ENCODE peak calls at places on chromosomes 3 and 15, in eight cellular contexts. J, U, E, R, T, K, P and X are unnamed samples.

GRCh38 chr15:57305009-57305408 is 71.3 kb upstream of the CGNL1 start:
- DNase-seq in J (no peak), U (no peak), E (no peak), R (peak; percentile 4), T (no peak), K (no peak), P (no peak), X (no peak)

GRCh38 chr15:49169880-49170597 is at the start of gene GALK2:
- DNase-seq in J (peak; percentile 78), U (peak; percentile 80), E (peak; percentile 64), R (peak; percentile 94), T (peak; percentile 86), K (peak; percentile 75), P (peak; percentile 92), X (peak; percentile 82)

GRCh38 chr15:39397883-39398282 is 183.0 kb upstream of the THBS1 start:
- DNase-seq in J (no peak), U (no peak), E (no peak), R (no peak), T (no peak), K (no peak), P (no peak), X (no peak)

GRCh38 chr15:52021128-52021671 is 2.2 kb downstream of the MAPK6 start:
- DNase-seq in J (peak; percentile 49), U (no peak), E (peak; percentile 86), R (peak; percentile 75), T (peak; percentile 70), K (peak; percentile 54), P (no peak), X (peak; percentile 34)

GRCh38 chr15:97115764-97116075 is 785.2 kb downstream of the NR2F2 start:
- DNase-seq in J (no peak), U (no peak), E (no peak), R (no peak), T (no peak), K (no peak), P (no peak), X (no peak)

GRCh38 chr15:58066042-58066867 is 744 bp upstream of the ALDH1A2 start:
- DNase-seq in J (peak; percentile 81), U (peak; percentile 55), E (peak; percentile 69), R (peak; percentile 71), T (peak; percentile 68), K (peak; percentile 21), P (peak; percentile 92), X (peak; percentile 88)

GRCh38 chr15:100055821-100056220 is 286.0 kb downstream of the ADAMTS17 start:
- DNase-seq in J (no peak), U (no peak), E (no peak), R (no peak), T (no peak), K (no peak), P (no peak), X (no peak)

GRCh38 chr3:110180733-110181132 is 843.4 kb upstream of the DPPA4 start:
- DNase-seq in J (peak; percentile 41), U (no peak), E (no peak), R (peak; percentile 69), T (peak; percentile 18), K (no peak), P (no peak), X (peak; percentile 19)

GRCh38 chr3:120274739-120275167 is 10.3 kb downstream of the GPR156 start:
- DNase-seq in J (no peak), U (no peak), E (no peak), R (peak; percentile 81), T (no peak), K (no peak), P (no peak), X (no peak)

GRCh38 chr3:159898147-159898546 is 90.5 kb upstream of the IL12A start:
- DNase-seq in J (no peak), U (no peak), E (no peak), R (no peak), T (no peak), K (no peak), P (no peak), X (peak; percentile 18)

GRCh38 chr3:36166477-36166876 is 213.8 kb upstream of the STAC start:
- DNase-seq in J (no peak), U (no peak), E (peak; percentile 55), R (no peak), T (no peak), K (peak; percentile 15), P (no peak), X (no peak)

GRCh38 chr3:117868766-117869165 is 1159.2 kb downstream of the TUSC7 start:
- DNase-seq in J (no peak), U (no peak), E (no peak), R (no peak), T (no peak), K (no peak), P (no peak), X (no peak)

GRCh38 chr3:165669502-165669901 is 167.7 kb downstream of the BCHE start:
- DNase-seq in J (no peak), U (no peak), E (no peak), R (no peak), T (no peak), K (no peak), P (no peak), X (no peak)

GRCh38 chr3:100360757-100361496 is 26.4 kb downstream of the NIT2 start:
- DNase-seq in J (no peak), U (no peak), E (no peak), R (no peak), T (no peak), K (no peak), P (no peak), X (no peak)

GRCh38 chr3:178097576-178097975 is 438.7 kb upstream of the KCNMB2 start:
- DNase-seq in J (no peak), U (no peak), E (no peak), R (no peak), T (peak; percentile 61), K (no peak), P (no peak), X (no peak)

GRCh38 chr3:107825556-107825955 is 265.3 kb downstream of the CD47 start:
- DNase-seq in J (no peak), U (no peak), E (no peak), R (no peak), T (no peak), K (no peak), P (no peak), X (no peak)

GRCh38 chr15:59138243-59138642 is 33.3 kb downstream of the CCNB2 start:
- DNase-seq in J (no peak), U (no peak), E (peak; percentile 83), R (no peak), T (no peak), K (peak; percentile 46), P (peak; percentile 87), X (no peak)

GRCh38 chr15:42360535-42361112 is 1.3 kb downstream of the CAPN3 start:
- DNase-seq in J (no peak), U (no peak), E (no peak), R (no peak), T (no peak), K (no peak), P (no peak), X (no peak)
- H3K27ac ChIP-seq in J (no peak overlapping the region), U (no peak overlapping the region), E (no peak overlapping the region), R (no peak overlapping the region), T (no peak overlapping the region), K (no peak overlapping the region), P (no peak overlapping the region), X (no peak overlapping the region)

DNA sequence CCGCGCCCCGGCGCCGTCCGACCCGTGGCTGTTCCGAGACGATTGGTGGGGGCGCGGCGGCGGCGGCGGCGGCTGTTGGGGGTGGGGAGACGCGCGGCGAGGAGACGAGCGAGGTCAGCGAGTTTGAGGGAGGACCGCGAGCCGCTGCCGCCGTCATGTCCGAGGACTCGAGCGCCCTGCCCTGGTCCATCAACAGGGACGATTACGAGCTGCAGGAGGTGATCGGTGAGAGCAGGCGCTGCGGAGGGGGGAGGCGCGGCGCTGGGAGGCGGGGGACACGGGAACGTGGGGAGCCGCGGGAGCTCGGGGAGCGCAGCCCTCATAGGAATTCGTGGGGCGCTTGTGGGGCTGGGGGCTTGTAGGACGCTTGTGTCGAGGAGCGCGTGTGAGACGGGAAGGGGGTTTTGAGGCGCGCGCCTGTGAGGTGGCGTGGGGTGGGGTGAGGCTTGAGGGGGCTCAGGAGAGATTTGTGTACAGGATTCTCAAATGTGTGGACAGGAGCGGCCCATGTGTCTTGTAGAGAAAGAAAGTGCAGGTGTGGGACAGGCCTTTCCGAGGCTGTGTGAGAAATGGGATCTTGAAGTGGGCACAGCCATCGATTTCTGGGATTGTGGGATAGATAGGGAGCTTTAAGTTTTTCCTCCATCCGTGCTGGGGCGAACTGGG is 518 bp downstream of the OXSR1 start:
- DNase-seq in J (peak; percentile 71), U (peak; percentile 67), E (peak; percentile 61), R (peak; percentile 85), T (peak; percentile 55), K (no peak), P (no peak), X (no peak)
- TF ChIP-seq POLR2A in J (no peak), U (no peak), E (no peak), R (no peak), T (no peak), K (no peak), P (no peak), X (no peak)

DNA sequence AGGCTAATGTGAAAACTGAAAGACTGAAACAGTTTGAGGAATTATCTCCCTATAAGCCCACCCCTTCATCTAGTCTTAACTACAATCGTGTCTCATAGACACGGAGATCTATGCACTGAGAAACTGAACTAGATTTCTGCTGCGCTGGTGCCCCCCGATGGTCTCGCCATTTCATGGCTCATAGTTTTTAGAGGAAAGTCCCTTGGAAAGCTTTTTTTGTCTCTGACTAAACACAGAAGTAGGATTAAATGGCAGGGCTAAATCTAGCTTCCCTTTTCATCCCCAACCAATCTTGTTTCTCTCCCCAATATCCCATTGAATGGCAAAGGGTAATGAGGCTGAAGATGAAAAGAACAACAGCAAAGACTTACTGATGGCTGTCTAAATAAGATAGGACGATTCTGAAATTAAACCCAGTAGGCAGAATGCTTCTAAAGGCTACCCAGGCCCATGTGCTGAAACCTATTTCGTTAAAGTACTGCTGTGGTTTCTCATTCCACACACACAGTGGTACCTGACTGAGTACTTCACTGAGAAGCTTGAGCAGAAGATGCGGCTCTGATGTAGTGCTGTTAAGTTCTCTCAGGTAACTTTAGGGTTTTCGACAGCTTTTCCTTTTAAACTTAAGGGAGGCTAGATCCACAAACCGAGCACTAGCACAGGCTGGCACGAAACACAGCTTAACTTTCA is 142.7 kb downstream of the GADL1 start:
- DNase-seq in J (peak; percentile 26), U (no peak), E (no peak), R (no peak), T (peak; percentile 36), K (peak; percentile 15), P (peak; percentile 58), X (peak; percentile 18)
- TF ChIP-seq CTCF in J (no peak), U (no peak), E (peak; percentile 49), R (no peak), T (peak; percentile 38), K (peak; percentile 68), P (peak; percentile 42), X (peak; percentile 38)

GRCh38 chr15:80132382-80132781 is 20.4 kb upstream of the FAH start:
- DNase-seq in J (no peak), U (no peak), E (no peak), R (no peak), T (no peak), K (no peak), P (no peak), X (no peak)
- H3K27ac ChIP-seq in J (no peak overlapping the region), U (no peak overlapping the region), E (no peak overlapping the region), R (no peak overlapping the region), T (no peak overlapping the region), K (no peak overlapping the region), P (no peak overlapping the region), X (no peak overlapping the region)